ENCODE peak calls at places on chromosome 15, in four cellular contexts. One of them, this sample, is unnamed.

GRCh38 chr15:84631706-84632272 is 22.3 kb downstream of the WDR73 start:
- DNase-seq in lower lobe of right lung: no peak
- DNase-seq in HCT116: no peak
- DNase-seq in lung: no peak
- DNase-seq in this sample: no peak

GRCh38 chr15:68374346-68374745 is 57.6 kb downstream of the ITGA11 start:
- DNase-seq in lower lobe of right lung: no peak
- DNase-seq in HCT116: no peak
- DNase-seq in lung: no peak
- DNase-seq in this sample: no peak

GRCh38 chr15:38886315-38887163 is 321.9 kb upstream of the RASGRP1 start:
- DNase-seq in lower lobe of right lung: no peak
- DNase-seq in HCT116: no peak
- DNase-seq in lung: no peak
- DNase-seq in this sample: no peak

GRCh38 chr15:57316451-57316850 is 59.9 kb upstream of the CGNL1 start:
- DNase-seq in lower lobe of right lung: no peak
- DNase-seq in HCT116: no peak
- DNase-seq in lung: no peak
- DNase-seq in this sample: no peak

GRCh38 chr15:53978248-53978906 is at the start of gene UNC13C:
- DNase-seq in lower lobe of right lung: peak
- DNase-seq in HCT116: no peak
- DNase-seq in lung: no peak
- DNase-seq in this sample: no peak

GRCh38 chr15:94877833-94878232 is 646.5 kb downstream of the MCTP2 start:
- DNase-seq in lower lobe of right lung: no peak
- DNase-seq in HCT116: no peak
- DNase-seq in lung: no peak
- DNase-seq in this sample: no peak

GRCh38 chr15:67840747-67841634 is 1.1 kb upstream of the RNU6-1 start:
- DNase-seq in lower lobe of right lung: no peak
- DNase-seq in HCT116: no peak
- DNase-seq in lung: no peak
- DNase-seq in this sample: no peak

GRCh38 chr15:55799287-55800212 is 56.6 kb upstream of the PRTG start:
- DNase-seq in lower lobe of right lung: peak
- DNase-seq in HCT116: peak
- DNase-seq in lung: peak
- DNase-seq in this sample: no peak

GRCh38 chr15:49844390-49844789 is 223.5 kb downstream of the DTWD1 start:
- DNase-seq in lower lobe of right lung: no peak
- DNase-seq in HCT116: no peak
- DNase-seq in lung: no peak
- DNase-seq in this sample: no peak

GRCh38 chr15:58554758-58555157 is 123.0 kb downstream of the LIPC start:
- DNase-seq in lower lobe of right lung: no peak
- DNase-seq in HCT116: no peak
- DNase-seq in lung: no peak
- DNase-seq in this sample: no peak

GRCh38 chr15:55909036-55909811 is 84.2 kb downstream of the NEDD4 start:
- DNase-seq in lower lobe of right lung: no peak
- DNase-seq in HCT116: no peak
- DNase-seq in lung: no peak
- DNase-seq in this sample: no peak

GRCh38 chr15:90083419-90083818 is 18.8 kb downstream of the IDH2 start:
- DNase-seq in lower lobe of right lung: no peak
- DNase-seq in HCT116: no peak
- DNase-seq in lung: no peak
- DNase-seq in this sample: no peak

GRCh38 chr15:59223736-59224135 is 17.1 kb downstream of the LDHAL6B start:
- DNase-seq in lower lobe of right lung: no peak
- DNase-seq in HCT116: no peak
- DNase-seq in lung: no peak
- DNase-seq in this sample: no peak

GRCh38 chr15:61621146-61621545 is 392.0 kb upstream of the RORA start:
- DNase-seq in lower lobe of right lung: no peak
- DNase-seq in HCT116: no peak
- DNase-seq in lung: no peak
- DNase-seq in this sample: no peak

GRCh38 chr15:95804484-95804883 is 526.0 kb upstream of the NR2F2 start:
- DNase-seq in lower lobe of right lung: no peak
- DNase-seq in HCT116: no peak
- DNase-seq in lung: no peak
- DNase-seq in this sample: no peak

GRCh38 chr15:68256675-68257450 is 20.7 kb upstream of the FEM1B start:
- DNase-seq in lower lobe of right lung: peak
- DNase-seq in HCT116: no peak
- DNase-seq in lung: peak
- DNase-seq in this sample: peak

GRCh38 chr15:22888120-22888859 is 49.8 kb downstream of the NIPA2 start:
- DNase-seq in lower lobe of right lung: no peak
- DNase-seq in HCT116: no peak
- DNase-seq in lung: no peak
- DNase-seq in this sample: no peak

GRCh38 chr15:59656935-59657634 is at the start of gene GTF2A2:
- DNase-seq in lower lobe of right lung: peak
- DNase-seq in HCT116: peak
- DNase-seq in lung: peak
- DNase-seq in this sample: peak

GRCh38 chr15:98650871-98651481 is 2.6 kb downstream of the IGF1R start:
- DNase-seq in lower lobe of right lung: no peak
- DNase-seq in HCT116: no peak
- DNase-seq in lung: peak
- DNase-seq in this sample: no peak

GRCh38 chr15:63246691-63247464 is 30.5 kb upstream of the APH1B start:
- DNase-seq in lower lobe of right lung: no peak
- DNase-seq in HCT116: no peak
- DNase-seq in lung: peak
- DNase-seq in this sample: peak

GRCh38 chr15:57703387-57703786 is 3.1 kb upstream of the POLR2M start:
- DNase-seq in lower lobe of right lung: no peak
- DNase-seq in HCT116: no peak
- DNase-seq in lung: no peak
- DNase-seq in this sample: no peak

GRCh38 chr15:68643216-68643830 is 64.5 kb downstream of the CORO2B start:
- DNase-seq in lower lobe of right lung: no peak
- DNase-seq in HCT116: no peak
- DNase-seq in lung: no peak
- DNase-seq in this sample: no peak

GRCh38 chr15:99408236-99409096 is 157.2 kb downstream of the LRRC28 start:
- DNase-seq in lower lobe of right lung: no peak
- DNase-seq in HCT116: no peak
- DNase-seq in lung: peak
- DNase-seq in this sample: no peak

GRCh38 chr15:45242289-45242688 is 9.7 kb upstream of the SLC28A2 start:
- DNase-seq in lower lobe of right lung: no peak
- DNase-seq in HCT116: no peak
- DNase-seq in lung: no peak
- DNase-seq in this sample: no peak

GRCh38 chr15:40052604-40053003 is 13.6 kb upstream of the SRP14 start:
- DNase-seq in lower lobe of right lung: no peak
- DNase-seq in HCT116: no peak
- DNase-seq in lung: no peak
- DNase-seq in this sample: no peak

GRCh38 chr15:40769310-40770146 is at the start of gene C15orf62:
- DNase-seq in lower lobe of right lung: peak
- DNase-seq in HCT116: no peak
- DNase-seq in lung: no peak
- DNase-seq in this sample: peak

GRCh38 chr15:95024388-95024787 is 793.0 kb downstream of the MCTP2 start:
- DNase-seq in lower lobe of right lung: no peak
- DNase-seq in HCT116: peak
- DNase-seq in lung: no peak
- DNase-seq in this sample: no peak

GRCh38 chr15:40122239-40122638 is 13.6 kb upstream of the BMF start:
- DNase-seq in lower lobe of right lung: no peak
- DNase-seq in HCT116: no peak
- DNase-seq in lung: no peak
- DNase-seq in this sample: no peak

GRCh38 chr15:99506399-99506798 is 59.4 kb upstream of the MEF2A start:
- DNase-seq in lower lobe of right lung: no peak
- DNase-seq in HCT116: no peak
- DNase-seq in lung: no peak
- DNase-seq in this sample: no peak

GRCh38 chr15:100999369-100999768 is 80.2 kb downstream of the LRRK1 start:
- DNase-seq in lower lobe of right lung: no peak
- DNase-seq in HCT116: no peak
- DNase-seq in lung: no peak
- DNase-seq in this sample: no peak

GRCh38 chr15:60973637-60974415 is 255.3 kb downstream of the RORA start:
- DNase-seq in lower lobe of right lung: no peak
- DNase-seq in HCT116: no peak
- DNase-seq in lung: no peak
- DNase-seq in this sample: no peak

GRCh38 chr15:68658641-68659358 is 80.0 kb downstream of the CORO2B start:
- DNase-seq in lower lobe of right lung: no peak
- DNase-seq in HCT116: no peak
- DNase-seq in lung: no peak
- DNase-seq in this sample: no peak

GRCh38 chr15:95919460-95919859 is 411.0 kb upstream of the NR2F2 start:
- DNase-seq in lower lobe of right lung: no peak
- DNase-seq in HCT116: no peak
- DNase-seq in lung: no peak
- DNase-seq in this sample: no peak

GRCh38 chr15:92104069-92104468 is 250.6 kb downstream of the SLCO3A1 start:
- DNase-seq in lower lobe of right lung: no peak
- DNase-seq in HCT116: no peak
- DNase-seq in lung: no peak
- DNase-seq in this sample: no peak

GRCh38 chr15:92101706-92102434 is 248.4 kb downstream of the SLCO3A1 start:
- DNase-seq in lower lobe of right lung: no peak
- DNase-seq in HCT116: no peak
- DNase-seq in lung: no peak
- DNase-seq in this sample: no peak

GRCh38 chr15:92106691-92107090 is 253.2 kb downstream of the SLCO3A1 start:
- DNase-seq in lower lobe of right lung: no peak
- DNase-seq in HCT116: no peak
- DNase-seq in lung: no peak
- DNase-seq in this sample: no peak

GRCh38 chr15:92109485-92109884 is 256.0 kb downstream of the SLCO3A1 start:
- DNase-seq in lower lobe of right lung: no peak
- DNase-seq in HCT116: no peak
- DNase-seq in lung: no peak
- DNase-seq in this sample: no peak

DNA sequence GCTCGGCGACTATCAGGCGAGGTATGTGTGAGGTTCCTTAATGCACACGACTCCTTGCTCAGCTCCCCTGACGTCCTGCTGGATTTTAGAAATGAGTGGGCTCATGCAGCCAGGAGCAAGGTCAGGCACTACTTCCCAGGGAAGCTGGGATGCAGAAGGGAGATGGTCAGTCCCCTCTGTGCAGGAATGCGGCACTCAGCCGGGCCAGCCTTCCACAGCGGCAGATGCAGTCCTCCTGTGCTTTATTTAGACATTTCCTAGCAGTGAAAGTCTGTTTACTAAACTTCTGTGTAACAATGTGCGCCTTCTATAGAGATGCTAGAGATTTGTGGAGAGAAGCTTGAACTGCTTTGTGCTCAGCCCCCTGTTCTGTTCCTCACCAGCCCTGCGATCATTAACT is 252.1 kb downstream of the SLCO3A1 start:
- DNase-seq in lower lobe of right lung: no peak
- DNase-seq in HCT116: no peak
- DNase-seq in lung: no peak
- DNase-seq in this sample: no peak
- TF ChIP-seq CTCF in lower lobe of right lung: no peak
- TF ChIP-seq CTCF in HCT116: no peak
- TF ChIP-seq CTCF in lung: no peak
- TF ChIP-seq CTCF in this sample: no peak

DNA sequence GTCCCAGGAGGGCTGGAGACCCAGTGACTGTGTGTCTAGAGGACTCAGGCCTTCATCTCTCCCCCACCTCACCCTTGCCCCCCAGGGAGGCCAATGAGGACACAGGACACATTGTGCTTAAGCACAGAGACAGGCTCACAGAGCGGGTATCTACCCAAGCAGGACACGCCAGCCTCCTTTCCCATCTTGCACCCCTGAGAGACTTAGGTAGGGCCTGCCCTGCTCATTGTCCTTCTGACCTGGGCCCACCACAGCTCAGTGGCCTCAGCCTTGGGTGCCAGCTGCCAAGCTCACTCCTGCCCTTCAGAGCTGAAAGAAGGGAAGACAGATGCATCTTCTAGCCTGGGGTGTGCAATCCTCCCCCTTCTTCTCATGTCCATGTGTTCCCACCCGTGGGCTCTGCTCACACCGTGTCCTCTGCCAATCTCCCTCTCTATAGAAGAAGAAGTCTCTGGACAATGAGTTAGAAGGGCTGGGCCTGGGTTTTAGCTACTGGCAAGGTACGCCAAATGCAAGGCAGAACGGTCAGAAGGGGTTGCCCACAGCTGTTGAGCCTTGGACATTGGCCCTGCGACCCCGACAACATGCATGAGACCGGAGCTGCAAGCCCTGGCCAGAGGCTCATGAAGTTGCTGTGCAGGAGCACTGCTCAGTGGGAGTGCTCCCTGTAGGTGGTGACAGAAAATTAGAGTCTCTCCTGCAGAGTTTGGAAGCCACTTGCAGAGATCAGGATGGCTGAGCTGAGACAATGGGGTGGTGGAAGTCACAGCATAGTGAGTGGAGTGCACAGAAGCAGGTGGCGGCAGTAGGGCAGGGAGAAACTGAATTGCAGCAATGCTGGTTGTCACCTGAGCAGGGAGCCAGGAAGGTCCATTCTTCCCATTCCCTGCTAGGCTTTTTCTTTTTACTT is 32.8 kb downstream of the ACSBG1 start:
- DNase-seq in lower lobe of right lung: peak
- DNase-seq in HCT116: no peak
- DNase-seq in lung: peak
- DNase-seq in this sample: no peak
- TF ChIP-seq CTCF in lower lobe of right lung: no peak
- TF ChIP-seq CTCF in HCT116: no peak
- TF ChIP-seq CTCF in lung: no peak
- TF ChIP-seq CTCF in this sample: no peak

DNA sequence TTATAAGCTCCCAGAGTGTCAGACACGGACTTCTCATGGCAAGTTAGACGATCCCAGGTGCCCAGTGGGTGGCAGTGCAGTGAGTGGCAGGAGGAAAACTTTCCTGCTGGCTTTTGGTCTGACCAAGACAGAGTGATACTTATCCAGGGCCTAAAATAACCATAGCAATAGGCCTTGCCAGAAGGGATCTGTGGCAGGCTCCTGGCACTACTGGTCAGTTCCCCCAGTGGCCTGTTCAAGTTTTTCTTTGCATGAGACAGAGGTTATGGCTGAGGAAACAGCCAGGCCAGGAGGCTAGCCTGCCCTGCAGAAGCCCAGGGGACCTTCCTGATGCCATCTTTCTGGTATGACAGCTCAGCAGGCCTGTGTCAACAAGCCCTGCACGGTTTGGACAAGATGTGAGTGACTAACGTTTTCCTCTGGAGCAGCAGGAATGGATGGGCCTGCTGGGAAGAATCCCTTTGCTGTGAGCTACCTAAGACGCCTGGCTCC is 17.9 kb downstream of the SCG5 start:
- DNase-seq in lower lobe of right lung: no peak
- DNase-seq in HCT116: no peak
- DNase-seq in lung: no peak
- DNase-seq in this sample: no peak
- TF ChIP-seq CTCF in lower lobe of right lung: no peak
- TF ChIP-seq CTCF in HCT116: no peak
- TF ChIP-seq CTCF in lung: no peak
- TF ChIP-seq CTCF in this sample: no peak

GRCh38 chr15:37765809-37766208 is 168.6 kb upstream of the TMCO5A start:
- DNase-seq in lower lobe of right lung: no peak
- DNase-seq in HCT116: no peak
- DNase-seq in lung: no peak
- DNase-seq in this sample: no peak
- TF ChIP-seq CTCF in lower lobe of right lung: no peak
- TF ChIP-seq CTCF in HCT116: no peak
- TF ChIP-seq CTCF in lung: no peak
- TF ChIP-seq CTCF in this sample: no peak